ENCODE peak calls at places on chromosomes 2 and 18, in eight cellular contexts. P is A172; E is activated CD8-positive, alpha-beta memory T cell treated with anti-CD3 and anti-CD28 coated beads for 48 hours; R is NCI-H748 treated with DMSO at 0.1 percent for 48 hours; H is GM19239; U is iris pigment epithelial cell; X is HuH-7.5; O is HEK293T. D is an unnamed sample.

GRCh38 chr18:63071566-63072175 is 247.9 kb downstream of the BCL2 start:
- DNase-seq in H (no peak), E (no peak), U (no peak), R (no peak), P (no peak), O (no peak), X (no peak), D (no peak)

GRCh38 chr2:203413796-203414195 is 85.6 kb downstream of the ABI2 start:
- DNase-seq in P (no peak), R (no peak), X (no peak), O (no peak), U (no peak), H (no peak), E (no peak), D (no peak)

GRCh38 chr2:232464534-232464865 is 8.5 kb downstream of the ALPI start:
- DNase-seq in E (no peak), H (no peak), R (no peak), U (no peak), O (no peak), X (no peak), P (no peak), D (no peak)

GRCh38 chr2:187934692-187935091 is 357.0 kb upstream of the GULP1 start:
- DNase-seq in R (no peak), X (no peak), U (no peak), E (no peak), P (no peak), H (no peak), O (no peak), D (no peak)

GRCh38 chr2:37295469-37296073 is 29.1 kb downstream of the PRKD3 start:
- DNase-seq in P (no peak), O (no peak), R (no peak), E (no peak), U (no peak), H (no peak), X (no peak), D (no peak)

GRCh38 chr2:37326866-37327634 is 2.4 kb upstream of the PRKD3 start:
- DNase-seq in E (no peak), P (no peak), R (no peak), H (no peak), U (no peak), O (no peak), X (no peak), D (no peak)

GRCh38 chr2:119119076-119119710 is 39.4 kb downstream of the C1QL2 start:
- DNase-seq in H (no peak), E (no peak), U (no peak), R (no peak), P (no peak), O (no peak), X (no peak), D (no peak)

GRCh38 chr2:11169333-11169732 is 14.1 kb downstream of the SLC66A3 start:
- DNase-seq in X (no peak), P (no peak), R (no peak), O (no peak), E (no peak), H (no peak), U (peak; percentile 26), D (no peak)

GRCh38 chr2:195666113-195666712 is 9.2 kb downstream of the SLC39A10 start:
- DNase-seq in P (no peak), E (no peak), R (no peak), U (no peak), O (no peak), H (no peak), X (no peak), D (no peak)

GRCh38 chr18:59437851-59438250 is 78.8 kb upstream of the LMAN1 start:
- DNase-seq in R (no peak), H (no peak), O (no peak), P (no peak), E (no peak), U (no peak), X (no peak), D (no peak)

GRCh38 chr2:239517686-239518085 is 116.9 kb upstream of the HDAC4 start:
- DNase-seq in H (no peak), U (no peak), R (no peak), E (no peak), O (no peak), P (no peak), X (no peak), D (no peak)

GRCh38 chr18:74596959-74597661 is 560 bp upstream of the ZNF407 start:
- DNase-seq in O (peak; percentile 34), X (peak; percentile 23), R (peak; percentile 79), E (peak; percentile 50), H (peak; percentile 28), U (peak; percentile 71), P (no peak), D (no peak)

GRCh38 chr18:32753656-32754221 is 19.1 kb downstream of the KLHL14 start:
- DNase-seq in H (no peak), O (no peak), X (no peak), E (no peak), R (no peak), P (no peak), U (no peak), D (no peak)

GRCh38 chr2:177466337-177467195 is 74.0 kb downstream of the AGPS start:
- DNase-seq in X (no peak), U (no peak), P (peak; percentile 36), O (no peak), E (no peak), R (no peak), H (no peak), D (no peak)

GRCh38 chr18:72283148-72283925 is 260.8 kb downstream of the CBLN2 start:
- DNase-seq in P (no peak), E (no peak), X (no peak), H (no peak), U (no peak), O (no peak), R (no peak), D (no peak)

GRCh38 chr18:21243041-21243431 is 1.0 kb downstream of the GREB1L start:
- DNase-seq in O (peak; percentile 42), H (no peak), E (no peak), X (peak; percentile 56), U (peak; percentile 8), R (no peak), P (peak; percentile 29), D (no peak)

GRCh38 chr2:234565842-234566619 is 69.2 kb upstream of the ARL4C start:
- DNase-seq in R (no peak), O (no peak), X (no peak), E (no peak), U (peak; percentile 8), P (no peak), H (no peak), D (no peak)

GRCh38 chr2:65390134-65390533 is 42.3 kb downstream of the SPRED2 start:
- DNase-seq in E (no peak), P (no peak), R (no peak), O (no peak), H (peak; percentile 44), X (no peak), U (no peak), D (no peak)

GRCh38 chr2:199459286-199460100 is 1.8 kb upstream of the SATB2 start:
- DNase-seq in R (peak; percentile 84), H (no peak), O (peak; percentile 60), X (peak; percentile 87), E (no peak), U (peak; percentile 96), P (peak; percentile 79), D (peak; percentile 67)

GRCh38 chr2:33497177-33497787 is 20.8 kb downstream of the RASGRP3 start:
- DNase-seq in H (no peak), E (no peak), R (no peak), X (no peak), U (peak; percentile 72), P (peak; percentile 22), O (no peak), D (no peak)

GRCh38 chr2:149715005-149715592 is 127.5 kb upstream of the MMADHC start:
- DNase-seq in U (peak; percentile 61), H (no peak), X (peak; percentile 4), P (peak; percentile 79), E (no peak), R (no peak), O (peak; percentile 39), D (no peak)

GRCh38 chr18:76348267-76349066 is 146.6 kb downstream of the ZNF516 start:
- DNase-seq in R (peak; percentile 67), X (peak; percentile 42), U (no peak), P (no peak), E (no peak), H (no peak), O (no peak), D (peak; percentile 40)

GRCh38 chr2:239804161-239805042 is 220.7 kb downstream of the NDUFA10 start:
- DNase-seq in O (no peak), E (no peak), U (no peak), H (no peak), X (no peak), P (no peak), R (no peak), D (no peak)

GRCh38 chr2:42328148-42328833 is 32.7 kb downstream of the COX7A2L start:
- DNase-seq in X (no peak), E (no peak), U (peak; percentile 53), H (peak; percentile 14), R (peak; percentile 14), P (peak; percentile 29), O (no peak), D (no peak)

GRCh38 chr2:125168442-125168841 is 1143.4 kb downstream of the CNTNAP5 start:
- DNase-seq in R (no peak), U (no peak), E (no peak), X (no peak), P (no peak), O (no peak), H (no peak), D (no peak)

GRCh38 chr2:11681722-11682589 is 12.0 kb upstream of the NTSR2 start:
- DNase-seq in P (peak; percentile 26), X (peak; percentile 91), R (peak; percentile 15), E (peak; percentile 45), O (peak; percentile 88), H (peak; percentile 79), U (no peak), D (peak; percentile 3)

GRCh38 chr2:68714866-68715265 is 19.7 kb upstream of the ARHGAP25 start:
- DNase-seq in E (no peak), R (no peak), H (no peak), P (no peak), O (no peak), X (no peak), U (no peak), D (no peak)

GRCh38 chr2:8966123-8966908 is 37.2 kb downstream of the MBOAT2 start:
- DNase-seq in X (no peak), U (peak; percentile 55), R (no peak), O (no peak), P (no peak), H (no peak), E (no peak), D (no peak)

GRCh38 chr2:45435316-45435715 is 175.8 kb downstream of the SRBD1 start:
- DNase-seq in H (no peak), R (no peak), X (no peak), U (peak; percentile 94), P (peak; percentile 49), O (no peak), E (no peak), D (no peak)

GRCh38 chr18:80159713-80160636 is 50.9 kb downstream of the ADNP2 start:
- DNase-seq in P (no peak), E (no peak), O (no peak), U (peak; percentile 31), X (no peak), H (peak; percentile 67), R (peak; percentile 19), D (no peak)

GRCh38 chr2:216109962-216110614 is 940 bp downstream of the XRCC5 start:
- DNase-seq in R (no peak), E (no peak), P (peak; percentile 44), O (no peak), H (no peak), U (peak; percentile 70), X (no peak), D (no peak)